ENCODE peak calls at places on chromosomes 4 and X, in six cellular contexts. One of them, this sample, is unnamed.

GRCh38 chrX:120001787-120002186 is 58.2 kb upstream of the NKAP start:
- DNase-seq in H9: peak; percentile 58
- DNase-seq in stomach: no peak
- DNase-seq in stimulated activated CD4-positive, alpha-beta T cell treated with anti-CD3 and anti-CD28 coated beads, TNF-alpha, amount 100 ng/mL, for 1 hour: no peak
- DNase-seq in Ammon's horn: no peak
- DNase-seq in H7: peak; percentile 30
- DNase-seq in this sample: no peak

GRCh38 chr4:138898282-138898681 is 117.3 kb upstream of the NOCT start:
- DNase-seq in H7: no peak
- DNase-seq in stomach: no peak
- DNase-seq in H9: no peak
- DNase-seq in stimulated activated CD4-positive, alpha-beta T cell treated with anti-CD3 and anti-CD28 coated beads, TNF-alpha, amount 100 ng/mL, for 1 hour: no peak
- DNase-seq in Ammon's horn: no peak
- DNase-seq in this sample: no peak

GRCh38 chrX:134452591-134452990 is 7.4 kb upstream of the HPRT1 start:
- DNase-seq in stomach: no peak
- DNase-seq in H7: no peak
- DNase-seq in H9: no peak
- DNase-seq in stimulated activated CD4-positive, alpha-beta T cell treated with anti-CD3 and anti-CD28 coated beads, TNF-alpha, amount 100 ng/mL, for 1 hour: no peak
- DNase-seq in Ammon's horn: no peak
- DNase-seq in this sample: no peak

GRCh38 chrX:104351173-104351769 is 96.5 kb upstream of the ESX1 start:
- DNase-seq in H7: no peak
- DNase-seq in H9: no peak
- DNase-seq in Ammon's horn: peak; percentile 13
- DNase-seq in stimulated activated CD4-positive, alpha-beta T cell treated with anti-CD3 and anti-CD28 coated beads, TNF-alpha, amount 100 ng/mL, for 1 hour: no peak
- DNase-seq in stomach: no peak
- DNase-seq in this sample: no peak

GRCh38 chrX:130105226-130105625 is 5.1 kb downstream of the ELF4 start:
- DNase-seq in Ammon's horn: no peak
- DNase-seq in H9: no peak
- DNase-seq in stimulated activated CD4-positive, alpha-beta T cell treated with anti-CD3 and anti-CD28 coated beads, TNF-alpha, amount 100 ng/mL, for 1 hour: no peak
- DNase-seq in stomach: no peak
- DNase-seq in H7: no peak
- DNase-seq in this sample: no peak

GRCh38 chr4:76011700-76012387 is 4.5 kb upstream of the CXCL9 start:
- DNase-seq in Ammon's horn: peak; percentile 29
- DNase-seq in H9: peak; percentile 44
- DNase-seq in stimulated activated CD4-positive, alpha-beta T cell treated with anti-CD3 and anti-CD28 coated beads, TNF-alpha, amount 100 ng/mL, for 1 hour: no peak
- DNase-seq in H7: peak; percentile 63
- DNase-seq in stomach: no peak
- DNase-seq in this sample: peak; percentile 56

GRCh38 chr4:55297346-55297745 is 48.7 kb upstream of the SRD5A3 start:
- DNase-seq in stimulated activated CD4-positive, alpha-beta T cell treated with anti-CD3 and anti-CD28 coated beads, TNF-alpha, amount 100 ng/mL, for 1 hour: no peak
- DNase-seq in H7: no peak
- DNase-seq in Ammon's horn: no peak
- DNase-seq in stomach: peak; percentile 58
- DNase-seq in H9: no peak
- DNase-seq in this sample: no peak

GRCh38 chr4:15077969-15078368 is 75.7 kb downstream of the CPEB2 start:
- DNase-seq in stomach: no peak
- DNase-seq in stimulated activated CD4-positive, alpha-beta T cell treated with anti-CD3 and anti-CD28 coated beads, TNF-alpha, amount 100 ng/mL, for 1 hour: no peak
- DNase-seq in H7: no peak
- DNase-seq in H9: no peak
- DNase-seq in Ammon's horn: no peak
- DNase-seq in this sample: no peak

GRCh38 chrX:31580726-31581125 is 508.9 kb upstream of the FTHL17 start:
- DNase-seq in H7: no peak
- DNase-seq in H9: no peak
- DNase-seq in Ammon's horn: no peak
- DNase-seq in stimulated activated CD4-positive, alpha-beta T cell treated with anti-CD3 and anti-CD28 coated beads, TNF-alpha, amount 100 ng/mL, for 1 hour: no peak
- DNase-seq in stomach: no peak
- DNase-seq in this sample: no peak

GRCh38 chr4:96784336-96784735 is 944.4 kb downstream of the PDHA2 start:
- DNase-seq in stomach: no peak
- DNase-seq in Ammon's horn: no peak
- DNase-seq in H9: no peak
- DNase-seq in stimulated activated CD4-positive, alpha-beta T cell treated with anti-CD3 and anti-CD28 coated beads, TNF-alpha, amount 100 ng/mL, for 1 hour: no peak
- DNase-seq in H7: no peak
- DNase-seq in this sample: no peak

GRCh38 chr4:18666322-18666721 is 644.8 kb upstream of the LCORL start:
- DNase-seq in H7: no peak
- DNase-seq in Ammon's horn: no peak
- DNase-seq in H9: no peak
- DNase-seq in stimulated activated CD4-positive, alpha-beta T cell treated with anti-CD3 and anti-CD28 coated beads, TNF-alpha, amount 100 ng/mL, for 1 hour: no peak
- DNase-seq in stomach: no peak
- DNase-seq in this sample: no peak

GRCh38 chr4:113469023-113469390 is 292.5 kb downstream of the CAMK2D start:
- DNase-seq in H7: no peak
- DNase-seq in stimulated activated CD4-positive, alpha-beta T cell treated with anti-CD3 and anti-CD28 coated beads, TNF-alpha, amount 100 ng/mL, for 1 hour: no peak
- DNase-seq in H9: no peak
- DNase-seq in Ammon's horn: no peak
- DNase-seq in stomach: no peak
- DNase-seq in this sample: no peak

GRCh38 chrX:12210921-12211320 is 72.6 kb downstream of the FRMPD4 start:
- DNase-seq in H7: no peak
- DNase-seq in stimulated activated CD4-positive, alpha-beta T cell treated with anti-CD3 and anti-CD28 coated beads, TNF-alpha, amount 100 ng/mL, for 1 hour: no peak
- DNase-seq in H9: no peak
- DNase-seq in Ammon's horn: no peak
- DNase-seq in stomach: no peak
- DNase-seq in this sample: no peak

GRCh38 chrX:102765794-102766193 is 45.3 kb downstream of the GPRASP3 start:
- DNase-seq in H9: no peak
- DNase-seq in stomach: no peak
- DNase-seq in stimulated activated CD4-positive, alpha-beta T cell treated with anti-CD3 and anti-CD28 coated beads, TNF-alpha, amount 100 ng/mL, for 1 hour: no peak
- DNase-seq in Ammon's horn: peak; percentile 3
- DNase-seq in H7: no peak
- DNase-seq in this sample: no peak

GRCh38 chr4:79651516-79651915 is 243.5 kb upstream of the GK2 start:
- DNase-seq in H9: peak; percentile 39
- DNase-seq in Ammon's horn: no peak
- DNase-seq in stomach: no peak
- DNase-seq in stimulated activated CD4-positive, alpha-beta T cell treated with anti-CD3 and anti-CD28 coated beads, TNF-alpha, amount 100 ng/mL, for 1 hour: no peak
- DNase-seq in H7: peak; percentile 2
- DNase-seq in this sample: peak; percentile 59

GRCh38 chrX:109797311-109797975 is 64.4 kb upstream of the ACSL4 start:
- DNase-seq in stimulated activated CD4-positive, alpha-beta T cell treated with anti-CD3 and anti-CD28 coated beads, TNF-alpha, amount 100 ng/mL, for 1 hour: no peak
- DNase-seq in Ammon's horn: no peak
- DNase-seq in H9: no peak
- DNase-seq in stomach: no peak
- DNase-seq in H7: no peak
- DNase-seq in this sample: no peak

GRCh38 chrX:85493821-85494220 is 114.4 kb upstream of the POF1B start:
- DNase-seq in H7: no peak
- DNase-seq in Ammon's horn: no peak
- DNase-seq in stimulated activated CD4-positive, alpha-beta T cell treated with anti-CD3 and anti-CD28 coated beads, TNF-alpha, amount 100 ng/mL, for 1 hour: no peak
- DNase-seq in H9: no peak
- DNase-seq in stomach: no peak
- DNase-seq in this sample: no peak

GRCh38 chr4:155666701-155667537 is at the start of gene GUCY1A1:
- DNase-seq in Ammon's horn: peak; percentile 48
- DNase-seq in stimulated activated CD4-positive, alpha-beta T cell treated with anti-CD3 and anti-CD28 coated beads, TNF-alpha, amount 100 ng/mL, for 1 hour: no peak
- DNase-seq in H9: peak; percentile 63
- DNase-seq in H7: peak; percentile 63
- DNase-seq in stomach: peak; percentile 26
- DNase-seq in this sample: peak; percentile 83

GRCh38 chr4:26300314-26301307 is 20.2 kb upstream of the RBPJ start:
- DNase-seq in Ammon's horn: no peak
- DNase-seq in stimulated activated CD4-positive, alpha-beta T cell treated with anti-CD3 and anti-CD28 coated beads, TNF-alpha, amount 100 ng/mL, for 1 hour: no peak
- DNase-seq in H7: no peak
- DNase-seq in H9: no peak
- DNase-seq in stomach: no peak
- DNase-seq in this sample: no peak

GRCh38 chr4:85489273-85489672 is 14.3 kb downstream of the ARHGAP24 start:
- DNase-seq in stomach: no peak
- DNase-seq in stimulated activated CD4-positive, alpha-beta T cell treated with anti-CD3 and anti-CD28 coated beads, TNF-alpha, amount 100 ng/mL, for 1 hour: no peak
- DNase-seq in H7: peak; percentile 16
- DNase-seq in Ammon's horn: no peak
- DNase-seq in H9: peak; percentile 41
- DNase-seq in this sample: peak; percentile 51

GRCh38 chrX:118228456-118228855 is 111.8 kb upstream of the KLHL13 start:
- DNase-seq in H7: no peak
- DNase-seq in stimulated activated CD4-positive, alpha-beta T cell treated with anti-CD3 and anti-CD28 coated beads, TNF-alpha, amount 100 ng/mL, for 1 hour: no peak
- DNase-seq in stomach: no peak
- DNase-seq in Ammon's horn: no peak
- DNase-seq in H9: no peak
- DNase-seq in this sample: no peak